ENCODE peak calls at places on chromosomes 3 and 15, in nine cellular contexts. Z, K, R, L, B, G, P, D and C are unnamed samples.

GRCh38 chr3:164365242-164365641 is 713.1 kb downstream of the SI start:
- DNase-seq in Z (no peak), K (peak), R (no peak), L (no peak), B (no peak), G (no peak), P (no peak), D (no peak), C (no peak)

GRCh38 chr3:106913966-106914365 is 463.3 kb upstream of the CCDC54 start:
- DNase-seq in Z (no peak), K (no peak), R (no peak), L (no peak), B (no peak), G (no peak), P (no peak), D (no peak), C (no peak)

GRCh38 chr15:85828869-85829268 is 34.1 kb upstream of the KLHL25 start:
- DNase-seq in Z (no peak), K (no peak), R (no peak), L (no peak), B (no peak), G (no peak), P (no peak), D (no peak), C (no peak)

GRCh38 chr3:122942937-122943827 is 84.4 kb downstream of the SEMA5B start:
- DNase-seq in Z (peak), K (peak), R (peak), L (peak), B (peak), G (peak), P (no peak), D (peak), C (no peak)

GRCh38 chr3:157794771-157795170 is 291.6 kb upstream of the VEPH1 start:
- DNase-seq in Z (no peak), K (no peak), R (no peak), L (peak), B (peak), G (no peak), P (no peak), D (no peak), C (no peak)

GRCh38 chr3:70108072-70108471 is 108.5 kb downstream of the SAMMSON start:
- DNase-seq in Z (peak), K (no peak), R (no peak), L (peak), B (no peak), G (no peak), P (no peak), D (peak), C (no peak)

GRCh38 chr15:89017370-89018066 is 70.7 kb upstream of the ABHD2 start:
- DNase-seq in Z (peak), K (peak), R (peak), L (peak), B (peak), G (peak), P (peak), D (peak), C (peak)

GRCh38 chr15:91055548-91056331 is 33.3 kb upstream of the VPS33B start:
- DNase-seq in Z (peak), K (peak), R (peak), L (peak), B (peak), G (no peak), P (peak), D (peak), C (peak)

GRCh38 chr3:31377045-31377642 is 155.6 kb upstream of the STT3B start:
- DNase-seq in Z (no peak), K (no peak), R (no peak), L (peak), B (peak), G (no peak), P (peak), D (peak), C (no peak)

GRCh38 chr3:188824596-188824995 is 347.2 kb upstream of the TPRG1 start:
- DNase-seq in Z (no peak), K (no peak), R (no peak), L (no peak), B (no peak), G (no peak), P (no peak), D (no peak), C (no peak)

GRCh38 chr15:49808341-49808740 is 187.5 kb downstream of the DTWD1 start:
- DNase-seq in Z (no peak), K (no peak), R (no peak), L (no peak), B (no peak), G (no peak), P (no peak), D (no peak), C (no peak)

GRCh38 chr15:75943713-75944215 is 40.1 kb downstream of the FBXO22 start:
- DNase-seq in Z (no peak), K (no peak), R (no peak), L (peak), B (peak), G (no peak), P (no peak), D (no peak), C (no peak)

GRCh38 chr3:73108750-73109149 is 47.3 kb downstream of the EBLN2 start:
- DNase-seq in Z (no peak), K (no peak), R (no peak), L (no peak), B (no peak), G (no peak), P (no peak), D (no peak), C (no peak)

GRCh38 chr3:129121792-129122696 is at the start of gene RAB43:
- DNase-seq in Z (peak), K (peak), R (peak), L (peak), B (peak), G (peak), P (peak), D (peak), C (peak)

GRCh38 chr3:60610441-60611112 is 640.7 kb downstream of the FHIT start:
- DNase-seq in Z (peak), K (no peak), R (peak), L (peak), B (no peak), G (peak), P (no peak), D (no peak), C (no peak)

GRCh38 chr3:115245899-115246298 is 98.8 kb upstream of the ZBTB20 start:
- DNase-seq in Z (no peak), K (no peak), R (no peak), L (peak), B (no peak), G (no peak), P (no peak), D (no peak), C (no peak)

GRCh38 chr3:115248274-115248673 is 101.2 kb upstream of the ZBTB20 start:
- DNase-seq in Z (no peak), K (no peak), R (no peak), L (peak), B (no peak), G (no peak), P (no peak), D (no peak), C (no peak)

GRCh38 chr3:115246621-115247020 is 99.5 kb upstream of the ZBTB20 start:
- DNase-seq in Z (no peak), K (no peak), R (no peak), L (no peak), B (no peak), G (no peak), P (no peak), D (no peak), C (no peak)

GRCh38 chr3:115244350-115244749 is 97.3 kb upstream of the ZBTB20 start:
- DNase-seq in Z (no peak), K (no peak), R (no peak), L (no peak), B (no peak), G (no peak), P (no peak), D (no peak), C (no peak)

DNA sequence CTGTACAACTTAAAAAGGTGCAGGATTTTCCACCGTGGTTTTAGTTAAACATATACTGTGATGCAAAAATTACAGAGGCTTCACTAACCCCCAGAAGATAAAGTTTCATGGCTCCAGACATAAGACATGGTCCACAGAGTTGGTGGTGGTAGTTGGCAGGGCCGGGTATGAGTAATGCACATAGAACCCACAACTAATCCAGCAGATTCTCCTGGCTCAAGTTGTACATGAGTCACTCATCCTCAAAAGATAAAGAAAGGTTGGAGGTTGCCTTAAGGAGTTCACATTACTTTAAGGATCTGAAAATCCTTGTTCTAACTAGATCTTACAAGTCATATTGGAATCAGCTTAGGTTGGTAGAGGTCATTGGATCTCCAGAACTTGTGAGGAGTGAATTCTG is 98.3 kb upstream of the ZBTB20 start:
- DNase-seq in Z (no peak), K (no peak), R (no peak), L (peak), B (peak), G (no peak), P (no peak), D (peak), C (no peak)
- H3K27ac ChIP-seq in Z (no peak), K (no peak), R (no peak), L (no peak), B (no peak), G (no peak), P (no peak), D (peak), C (no peak)

DNA sequence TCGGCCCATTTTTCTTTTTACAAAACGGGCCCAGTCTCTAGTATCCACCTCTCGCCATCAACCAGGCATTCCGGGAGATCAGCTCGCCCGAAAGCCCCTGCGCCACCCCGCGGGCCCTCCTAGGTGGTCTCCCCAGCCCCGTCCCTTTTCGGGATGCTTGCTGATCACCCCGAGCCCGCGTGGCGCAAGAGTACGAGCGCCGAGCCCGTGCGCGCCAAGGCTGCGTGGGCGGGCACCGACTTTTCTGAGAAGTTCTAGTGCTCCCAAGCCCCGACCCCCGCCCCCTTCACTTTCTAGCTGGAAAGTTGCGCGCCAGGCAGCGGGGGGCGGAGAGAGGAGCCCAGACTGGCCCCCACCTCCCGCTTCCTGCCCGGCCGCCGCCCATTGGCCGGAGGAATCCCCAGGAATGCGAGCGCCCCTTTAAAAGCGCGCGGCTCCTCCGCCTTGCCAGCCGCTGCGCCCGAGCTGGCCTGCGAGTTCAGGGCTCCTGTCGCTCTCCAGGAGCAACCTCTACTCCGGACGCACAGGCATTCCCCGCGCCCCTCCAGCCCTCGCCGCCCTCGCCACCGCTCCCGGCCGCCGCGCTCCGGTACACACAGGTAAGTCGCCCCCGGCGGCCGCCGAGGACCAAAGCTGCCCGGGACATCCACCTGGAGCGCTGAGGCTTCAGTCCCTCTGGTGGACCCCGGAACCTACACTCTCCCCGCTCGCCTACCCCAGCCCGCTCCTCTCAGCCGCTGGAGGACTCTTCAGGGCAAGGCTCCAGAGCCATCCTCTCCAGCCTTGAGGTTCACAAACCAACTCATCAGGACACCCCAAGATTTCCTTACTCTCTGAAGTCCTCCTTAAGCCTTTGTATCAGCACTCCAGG is at the start of gene THBS1:
- DNase-seq in Z (peak), K (peak), R (peak), L (peak), B (peak), G (peak), P (no peak), D (peak), C (no peak)
- H3K27ac ChIP-seq in Z (peak), K (peak), R (peak), L (peak), B (peak), G (peak), P (no peak), D (peak), C (no peak)

GRCh38 chr3:127822166-127822835 is at the start of gene MGLL:
- DNase-seq in Z (peak), K (peak), R (no peak), L (peak), B (peak), G (peak), P (no peak), D (peak), C (no peak)

GRCh38 chr3:127820871-127821853 is 1.2 kb downstream of the MGLL start:
- DNase-seq in Z (no peak), K (no peak), R (no peak), L (peak), B (peak), G (no peak), P (no peak), D (no peak), C (no peak)

GRCh38 chr3:127823590-127823857 is 1.2 kb upstream of the MGLL start:
- DNase-seq in Z (no peak), K (no peak), R (no peak), L (no peak), B (no peak), G (no peak), P (no peak), D (no peak), C (no peak)

GRCh38 chr3:127824151-127824825 is 2.0 kb upstream of the MGLL start:
- DNase-seq in Z (no peak), K (no peak), R (no peak), L (no peak), B (no peak), G (no peak), P (no peak), D (no peak), C (no peak)

DNA sequence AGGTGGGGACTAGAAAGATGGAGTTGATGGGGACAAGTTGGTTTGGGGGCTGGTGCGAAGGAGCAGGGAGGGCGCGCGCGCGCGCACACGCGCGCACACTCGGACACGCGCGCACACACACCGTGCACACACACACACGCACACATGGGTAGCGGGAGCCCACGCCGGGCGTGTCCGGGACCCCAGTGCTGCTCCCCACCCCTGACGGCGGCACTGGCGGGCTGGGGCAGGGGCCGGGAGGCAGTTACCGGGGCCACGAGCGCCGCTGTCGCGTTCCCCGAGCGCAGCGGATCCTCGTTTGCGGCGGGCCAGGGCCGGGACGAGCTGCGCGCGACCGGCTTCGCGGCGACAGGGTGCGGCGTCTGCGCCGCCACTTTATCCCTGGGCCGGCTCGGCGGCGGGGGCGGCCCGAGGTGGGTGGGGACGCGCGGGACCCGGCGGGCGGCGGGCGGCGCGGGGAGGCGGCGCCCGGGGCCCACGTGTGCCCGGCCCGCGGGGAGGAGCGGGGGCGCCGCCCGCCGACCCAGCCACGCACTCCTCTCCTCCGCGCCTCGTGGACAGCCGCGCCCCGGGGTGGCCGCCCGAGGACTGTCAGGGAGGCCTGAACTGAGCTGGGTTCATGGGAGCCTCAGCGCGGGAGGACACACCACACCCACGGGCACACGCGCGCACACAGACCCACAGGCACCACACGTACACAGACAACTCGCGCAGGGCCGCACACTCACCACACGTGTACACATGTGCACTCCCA is 698 bp upstream of the MGLL start:
- DNase-seq in Z (peak), K (peak), R (peak), L (peak), B (peak), G (peak), P (no peak), D (peak), C (peak)
- H3K27ac ChIP-seq in Z (peak), K (no peak), R (peak), L (peak), B (peak), G (peak), P (no peak), D (peak), C (peak)

GRCh38 chr3:185585523-185585861 is 603 bp upstream of the SENP2 start:
- DNase-seq in Z (no peak), K (no peak), R (no peak), L (no peak), B (no peak), G (no peak), P (no peak), D (no peak), C (no peak)
- H3K27ac ChIP-seq in Z (peak), K (peak), R (peak), L (peak), B (no peak), G (peak), P (peak), D (peak), C (peak)

GRCh38 chr3:185361920-185362319 is 1.0 kb upstream of the MAP3K13 start:
- DNase-seq in Z (no peak), K (no peak), R (no peak), L (peak), B (no peak), G (no peak), P (no peak), D (no peak), C (no peak)

GRCh38 chr3:185365281-185366211 is 2.6 kb downstream of the MAP3K13 start:
- DNase-seq in Z (peak), K (no peak), R (no peak), L (no peak), B (no peak), G (no peak), P (no peak), D (no peak), C (no peak)

GRCh38 chr3:185366913-185367312 is 4.0 kb downstream of the MAP3K13 start:
- DNase-seq in Z (no peak), K (no peak), R (no peak), L (no peak), B (no peak), G (no peak), P (no peak), D (no peak), C (no peak)

GRCh38 chr3:185363662-185364203 is 797 bp downstream of the MAP3K13 start:
- DNase-seq in Z (peak), K (no peak), R (no peak), L (no peak), B (no peak), G (no peak), P (no peak), D (no peak), C (no peak)

DNA sequence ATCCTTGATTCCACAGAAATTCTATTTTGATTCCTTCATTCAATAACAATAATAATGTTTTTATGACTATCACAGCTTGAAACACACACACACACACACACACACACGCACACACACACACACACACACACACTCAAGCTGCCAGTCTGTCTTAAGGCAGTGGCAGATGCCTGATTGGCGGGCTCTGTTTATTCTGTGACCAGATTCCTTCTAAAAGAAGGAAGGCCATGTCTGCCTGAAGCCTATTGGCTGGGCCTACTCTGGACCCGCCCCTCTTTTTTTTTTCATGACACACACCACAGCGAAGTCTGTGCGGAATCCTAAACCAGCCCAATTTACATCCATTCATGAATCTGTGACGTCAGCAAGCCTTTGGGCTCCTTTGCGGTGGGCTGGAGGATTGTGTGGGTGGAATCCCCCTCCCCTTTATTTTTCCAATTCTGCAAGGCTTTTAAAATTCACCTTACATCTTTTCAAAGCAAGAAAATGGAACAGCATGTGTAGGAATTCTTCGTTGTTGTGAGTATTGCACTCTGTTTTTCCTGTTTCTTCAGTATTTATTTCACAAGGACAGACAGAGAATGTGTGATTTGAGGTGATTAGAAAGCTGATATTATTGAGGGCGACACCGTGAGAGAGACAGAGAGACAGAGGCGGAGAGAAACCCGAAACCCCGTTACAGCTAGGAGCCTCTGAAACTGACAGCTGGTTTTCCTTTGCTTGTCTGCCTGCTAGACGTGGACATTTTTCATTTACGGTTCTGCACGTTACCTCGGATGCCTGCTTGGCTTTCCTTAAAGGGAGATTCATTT is at the start of gene MAP3K13:
- DNase-seq in Z (peak), K (peak), R (peak), L (peak), B (peak), G (peak), P (peak), D (peak), C (peak)
- H3K27ac ChIP-seq in Z (peak), K (peak), R (peak), L (peak), B (no peak), G (peak), P (no peak), D (peak), C (peak)

DNA sequence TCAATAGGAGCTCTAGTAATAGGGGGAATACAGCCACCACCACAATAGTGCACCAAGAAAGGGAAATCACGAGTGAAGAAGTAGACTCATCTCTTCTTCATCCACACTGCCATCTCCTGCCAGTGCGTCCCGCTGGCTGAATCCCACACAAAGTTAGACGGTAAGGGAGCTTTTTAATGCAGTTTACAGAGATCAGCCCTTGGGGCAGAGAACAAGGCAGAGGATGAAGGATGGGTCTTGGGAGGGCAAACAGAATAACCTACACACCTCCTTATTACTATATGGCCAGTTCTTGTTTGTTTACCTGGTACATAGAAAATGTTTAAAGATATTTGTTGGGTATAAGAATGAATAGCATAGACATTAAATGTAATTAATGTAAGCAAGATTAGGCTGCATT is 11.0 kb upstream of the DPH6 start:
- DNase-seq in Z (no peak), K (no peak), R (no peak), L (no peak), B (no peak), G (no peak), P (no peak), D (no peak), C (no peak)
- H3K27ac ChIP-seq in Z (no peak), K (no peak), R (no peak), L (no peak), B (peak), G (no peak), P (no peak), D (peak), C (no peak)

DNA sequence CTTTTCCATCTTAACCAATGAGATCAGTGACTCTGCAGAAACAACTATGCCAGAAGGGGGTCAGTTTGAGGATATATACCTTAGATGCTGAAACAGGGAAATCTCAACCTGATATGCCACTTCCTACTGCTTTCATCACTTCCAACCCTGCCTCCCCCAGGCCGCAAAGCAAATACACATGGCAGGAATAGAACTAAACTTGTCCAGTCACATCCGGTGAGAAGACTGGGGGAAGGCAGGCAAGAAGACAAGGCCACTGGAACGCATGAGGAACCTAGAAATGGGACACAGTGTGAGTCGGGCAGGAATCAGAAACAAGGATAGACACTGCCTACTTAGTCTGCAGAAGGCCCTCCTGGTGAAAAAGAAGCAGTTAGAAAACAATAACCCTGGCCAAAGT is 90.6 kb downstream of the MYO5A start:
- DNase-seq in Z (no peak), K (no peak), R (no peak), L (no peak), B (no peak), G (no peak), P (no peak), D (peak), C (no peak)
- H3K27ac ChIP-seq in Z (no peak), K (no peak), R (peak), L (no peak), B (no peak), G (no peak), P (no peak), D (peak), C (no peak)